ENCODE peak calls at places on chromosomes 2 and 18, in five cellular contexts. W is activated B cell treated with CpG ODN at 0.5 μM for 24 hours, N is HCT116, C is mammary epithelial cell, U is GM23338. T is an unnamed sample.

GRCh38 chr2:133097666-133098065 is 427.7 kb upstream of the LYPD1 start:
- DNase-seq in W (no peak), N (no peak), U (no peak), C (peak), T (no peak)

GRCh38 chr2:43210467-43211303 is 15.7 kb downstream of the ZFP36L2 start:
- DNase-seq in U (no peak), C (no peak), W (no peak), N (no peak), T (no peak)

GRCh38 chr2:165452327-165452726 is 17.2 kb upstream of the CSRNP3 start:
- DNase-seq in W (no peak), N (no peak), C (no peak), U (no peak), T (no peak)

GRCh38 chr2:129877795-129878775 is 101.4 kb upstream of the RAB6C start:
- DNase-seq in W (no peak), U (peak), N (no peak), C (no peak), T (no peak)

GRCh38 chr2:145007673-145008263 is 487.8 kb upstream of the ZEB2 start:
- DNase-seq in W (no peak), U (no peak), N (no peak), C (peak), T (no peak)

GRCh38 chr2:120105360-120105759 is 92.5 kb downstream of the EPB41L5 start:
- DNase-seq in C (no peak), N (no peak), U (no peak), W (no peak), T (peak)

GRCh38 chr2:207434903-207435302 is 94.9 kb upstream of the CREB1 start:
- DNase-seq in N (no peak), W (no peak), C (no peak), U (no peak), T (no peak)

GRCh38 chr18:47248610-47249343 is 2.7 kb downstream of the SKOR2 start:
- DNase-seq in W (no peak), C (peak), N (no peak), U (peak), T (no peak)

GRCh38 chr2:232541961-232542714 is 2.6 kb downstream of the CHRNG start:
- DNase-seq in U (no peak), N (no peak), C (no peak), W (no peak), T (no peak)

GRCh38 chr2:84556190-84556589 is 39.9 kb downstream of the DNAH6 start:
- DNase-seq in N (no peak), U (no peak), C (no peak), W (no peak), T (no peak)

GRCh38 chr18:55786651-55787272 is 198.8 kb upstream of the TCF4 start:
- DNase-seq in U (no peak), W (no peak), N (no peak), C (no peak), T (no peak)

GRCh38 chr18:4106407-4107033 is 348.6 kb downstream of the DLGAP1 start:
- DNase-seq in U (peak), W (peak), C (peak), N (peak), T (no peak)

GRCh38 chr18:30967701-30968100 is 74.8 kb downstream of the DSC3 start:
- DNase-seq in W (no peak), N (no peak), C (no peak), U (peak), T (no peak)

GRCh38 chr2:219836647-219837177 is 209.3 kb downstream of the SLC4A3 start:
- DNase-seq in N (no peak), U (no peak), W (no peak), C (peak), T (no peak)

GRCh38 chr2:8087480-8087840 is 594.4 kb upstream of the ID2 start:
- DNase-seq in U (no peak), C (no peak), W (no peak), N (no peak), T (no peak)

DNA sequence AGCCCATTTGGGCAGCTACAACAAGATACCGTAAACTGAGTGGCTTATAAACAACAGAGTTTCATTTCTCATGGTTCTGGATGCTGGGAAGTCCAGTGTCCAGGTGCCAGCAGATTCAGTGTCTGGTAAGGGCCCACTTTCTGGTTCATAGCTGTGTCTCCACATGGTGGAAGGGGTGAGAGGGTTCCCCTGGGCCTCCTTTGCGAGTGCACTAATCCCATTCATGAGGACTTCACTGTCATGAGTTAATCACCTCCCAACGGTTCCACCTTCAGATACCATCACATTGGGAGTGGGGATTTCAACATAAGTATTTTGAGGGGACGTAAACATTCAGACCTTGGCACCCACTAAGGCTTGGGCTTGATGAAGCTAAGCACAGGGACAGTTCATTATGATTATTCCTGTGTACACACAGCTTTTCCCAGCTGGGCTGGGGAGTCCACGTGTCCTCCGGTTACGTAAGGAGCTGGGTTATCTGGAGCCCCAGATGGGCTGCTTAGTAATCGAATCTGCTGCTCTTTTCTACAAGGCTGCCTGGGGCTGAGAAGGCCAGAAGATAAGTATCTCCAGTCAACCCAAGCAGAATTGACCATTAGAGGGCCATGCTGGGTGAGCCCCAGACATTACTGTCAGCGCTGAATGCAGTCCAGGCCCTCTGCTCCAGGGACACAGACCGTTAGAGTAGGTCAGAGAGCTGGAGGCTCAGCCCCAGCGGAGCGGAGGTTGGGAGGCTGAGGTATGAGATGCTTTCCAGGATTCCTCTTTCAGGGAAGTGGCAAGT is 42.7 kb downstream of the EPAS1 start:
- DNase-seq in W (no peak), U (no peak), C (no peak), N (no peak), T (no peak)
- TF ChIP-seq CTCF in W (no peak), U (no peak), C (no peak), N (no peak), T (no peak)

DNA sequence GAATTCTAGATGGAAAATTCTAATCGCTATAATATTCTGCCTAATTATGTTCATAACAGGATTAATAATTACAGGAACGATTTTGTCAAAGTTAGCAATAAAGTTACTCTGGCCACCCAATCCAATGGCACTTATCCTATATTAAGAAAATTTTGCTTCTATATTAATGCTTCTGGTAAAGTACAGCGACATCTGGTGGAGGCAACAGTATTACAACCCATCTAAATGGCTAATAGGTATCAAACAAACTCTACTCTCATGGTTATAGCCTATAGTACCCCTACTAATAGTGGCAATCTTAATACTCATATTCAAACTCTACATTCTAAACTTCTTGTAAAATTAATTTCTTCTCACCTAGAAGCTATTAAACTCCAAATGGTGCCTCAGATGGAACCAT is 1084.7 kb upstream of the LRRTM1 start:
- DNase-seq in C (no peak), U (no peak), N (peak), W (no peak), T (no peak)
- TF ChIP-seq CTCF in C (no peak), U (peak), N (peak), W (no peak), T (no peak)

GRCh38 chr2:7015007-7015950 is 98.1 kb downstream of the RNF144A start:
- DNase-seq in C (no peak), N (no peak), U (no peak), W (no peak), T (no peak)

GRCh38 chr2:7013761-7014160 is 96.5 kb downstream of the RNF144A start:
- DNase-seq in U (no peak), N (no peak), C (peak), W (no peak), T (no peak)

GRCh38 chr2:7016120-7016519 is 98.9 kb downstream of the RNF144A start:
- DNase-seq in C (no peak), N (no peak), W (no peak), U (no peak), T (no peak)

GRCh38 chr2:7012141-7012809 is 95.1 kb downstream of the RNF144A start:
- DNase-seq in N (no peak), C (no peak), U (no peak), W (no peak), T (no peak)

DNA sequence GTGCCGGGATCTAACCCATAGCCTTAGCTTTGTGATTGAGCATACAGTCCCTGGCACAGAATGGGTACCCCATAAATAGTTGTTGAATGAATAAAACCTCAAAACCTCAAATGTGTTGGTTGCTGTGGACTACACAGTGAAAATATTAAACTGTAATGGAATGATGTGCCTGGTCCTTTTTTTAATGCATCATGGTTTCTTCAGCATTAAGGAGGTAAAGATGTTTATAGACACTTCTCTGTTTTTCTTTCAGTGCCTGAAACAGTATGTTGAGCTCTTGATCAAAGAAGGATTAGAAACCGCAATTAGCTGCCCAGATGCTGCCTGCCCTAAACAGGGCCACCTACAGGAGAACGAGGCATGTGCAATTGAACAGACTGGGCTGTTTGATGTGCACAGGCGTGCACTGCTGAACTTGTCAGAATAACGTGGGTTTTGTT is 97.0 kb downstream of the RNF144A start:
- DNase-seq in C (no peak), W (no peak), U (peak), N (peak), T (no peak)
- TF ChIP-seq CTCF in C (peak), W (no peak), U (peak), N (peak), T (peak)

GRCh38 chr2:6025391-6025790 is 333.2 kb downstream of the SOX11 start:
- DNase-seq in W (no peak), N (no peak), C (no peak), U (no peak), T (no peak)
- TF ChIP-seq CTCF in W (no peak), N (no peak), C (no peak), U (no peak), T (no peak)

GRCh38 chr2:188158337-188159100 is 133.2 kb upstream of the GULP1 start:
- DNase-seq in W (no peak), U (no peak), N (no peak), C (peak), T (no peak)

GRCh38 chr2:188159484-188159883 is 132.2 kb upstream of the GULP1 start:
- DNase-seq in W (no peak), N (no peak), C (no peak), U (no peak), T (no peak)
- TF ChIP-seq CTCF in W (no peak), N (no peak), C (no peak), U (no peak), T (no peak)

DNA sequence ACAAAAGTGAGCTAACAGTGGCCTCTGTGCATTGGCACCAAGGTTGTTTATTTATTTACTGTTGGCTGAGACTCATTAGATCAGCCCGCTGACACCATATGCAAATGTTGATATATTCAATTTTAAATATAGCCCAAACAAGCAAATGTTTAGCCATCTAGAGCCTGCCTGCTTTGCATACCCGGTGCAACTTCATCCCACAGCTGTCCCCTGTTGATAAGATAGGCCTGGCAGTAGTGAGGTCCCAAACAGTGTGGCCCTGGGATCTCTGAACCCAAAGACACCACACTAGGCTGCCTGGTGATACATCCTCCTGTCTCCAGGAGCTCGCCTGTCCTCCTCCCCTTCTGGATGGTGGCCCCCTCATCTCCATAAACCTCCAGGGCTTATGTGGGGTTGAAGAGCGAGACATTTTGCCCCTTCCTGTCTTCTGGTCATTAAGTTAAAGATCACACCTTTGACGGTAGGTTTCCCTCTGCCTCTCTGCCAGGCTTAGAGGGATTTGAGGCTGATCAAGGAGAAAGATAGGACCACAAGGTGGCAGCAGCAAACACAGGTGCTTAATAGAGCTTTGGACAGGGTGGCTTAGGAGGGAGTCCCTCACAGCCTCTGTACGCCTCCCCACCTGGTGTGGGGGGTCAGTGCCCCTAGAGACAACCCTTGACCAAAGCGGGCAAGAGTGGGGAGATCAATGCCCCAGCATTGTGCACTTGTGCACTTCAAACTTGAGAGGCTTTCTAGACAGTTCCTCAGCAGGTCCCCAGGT is 23.7 kb upstream of the MYO5B start:
- DNase-seq in U (peak), N (peak), C (peak), W (peak), T (peak)
- TF ChIP-seq CTCF in U (peak), N (peak), C (peak), W (no peak), T (peak)

GRCh38 chr2:203122317-203122998 is 107.8 kb downstream of the NBEAL1 start:
- DNase-seq in C (no peak), W (no peak), N (no peak), U (peak), T (no peak)
- TF ChIP-seq CTCF in C (no peak), W (no peak), N (peak), U (no peak), T (no peak)

T was measured in GM06990.